ENCODE peak calls at places on chromosomes 16 and 17, in nine cellular contexts. R is 8988T; Q is A172; C is ACHN; T is effector memory CD8-positive, alpha-beta T cell; X is astrocyte of the spinal cord; K is NCI-H146; D is T follicular helper cell; Y is T-helper 17 cell. V is an unnamed sample.

GRCh38 chr16:12119562-12119961 is 143.0 kb downstream of the SNX29 start:
- DNase-seq in Q (peak; percentile 25), T (no peak), R (no peak), K (no peak), Y (no peak), C (no peak), D (no peak), X (no peak), V (no peak)

GRCh38 chr16:47523342-47524006 is 62.3 kb downstream of the PHKB start:
- DNase-seq in Y (no peak), D (no peak), C (peak; percentile 59), X (no peak), Q (no peak), R (no peak), T (no peak), K (no peak), V (no peak)

GRCh38 chr17:69528035-69528434 is 113.5 kb downstream of the MAP2K6 start:
- DNase-seq in R (no peak), T (no peak), Y (no peak), D (no peak), K (no peak), Q (no peak), X (no peak), C (no peak), V (no peak)

GRCh38 chr16:30902070-30902972 is 5.9 kb downstream of the CTF1 start:
- DNase-seq in Y (peak; percentile 53), Q (no peak), X (peak; percentile 28), C (peak; percentile 84), D (no peak), T (peak; percentile 39), K (peak; percentile 78), R (peak; percentile 86), V (peak; percentile 31)

GRCh38 chr16:58433569-58433951 is 41.3 kb downstream of the GINS3 start:
- DNase-seq in C (no peak), X (no peak), K (no peak), Q (no peak), R (no peak), T (no peak), D (no peak), Y (no peak), V (no peak)

GRCh38 chr17:65137076-65137935 is at the start of gene RGS9:
- DNase-seq in Y (peak; percentile 89), D (peak; percentile 78), X (peak; percentile 53), C (peak; percentile 82), T (peak; percentile 86), Q (peak; percentile 48), K (peak; percentile 94), R (peak; percentile 73), V (peak; percentile 88)

GRCh38 chr17:45310380-45311324 is 6.2 kb downstream of the MAP3K14 start:
- DNase-seq in R (no peak), X (no peak), D (no peak), C (no peak), Y (no peak), K (peak; percentile 81), T (no peak), Q (no peak), V (no peak)

GRCh38 chr17:82073446-82073845 is 7.8 kb upstream of the DUS1L start:
- DNase-seq in T (no peak), Y (no peak), R (no peak), C (no peak), K (no peak), Q (no peak), X (no peak), D (no peak), V (no peak)

GRCh38 chr17:6544770-6545169 is 11.6 kb downstream of the PITPNM3 start:
- DNase-seq in C (no peak), T (no peak), X (no peak), K (no peak), Q (no peak), D (no peak), Y (no peak), R (no peak), V (no peak)

GRCh38 chr16:89552913-89553312 is 7.6 kb upstream of the RPL13 start:
- DNase-seq in K (no peak), Q (no peak), C (no peak), T (no peak), R (no peak), D (no peak), Y (no peak), X (no peak), V (no peak)

GRCh38 chr16:15949210-15950166 is at the start of gene ABCC1:
- DNase-seq in R (peak; percentile 69), Q (no peak), T (peak; percentile 39), D (peak; percentile 34), Y (peak; percentile 64), X (no peak), K (peak; percentile 66), C (peak; percentile 61), V (peak; percentile 52)

GRCh38 chr17:47804461-47804860 is 17.1 kb downstream of the OSBPL7 start:
- DNase-seq in Q (no peak), D (no peak), R (no peak), X (no peak), C (no peak), Y (no peak), K (no peak), T (no peak), V (no peak)

GRCh38 chr16:30875881-30876791 is 17.7 kb downstream of the BCL7C start:
- DNase-seq in Y (no peak), C (peak; percentile 37), T (no peak), Q (peak; percentile 34), X (no peak), D (no peak), K (peak; percentile 59), R (no peak), V (peak; percentile 44)

GRCh38 chr16:5845046-5845445 is 747.5 kb upstream of the EEF2KMT start:
- DNase-seq in Y (no peak), Q (no peak), K (no peak), D (no peak), R (no peak), X (peak; percentile 6), T (no peak), C (no peak), V (no peak)

GRCh38 chr16:68091604-68092261 is 6.6 kb downstream of the NFATC3 start:
- DNase-seq in D (no peak), R (no peak), K (peak; percentile 71), X (peak; percentile 52), Y (no peak), Q (no peak), C (peak; percentile 45), T (no peak), V (no peak)

GRCh38 chr17:32551186-32551955 is 64.6 kb downstream of the CDK5R1 start:
- DNase-seq in T (no peak), C (peak; percentile 45), X (peak; percentile 78), Q (peak; percentile 51), K (peak; percentile 32), Y (no peak), R (no peak), D (no peak), V (no peak)

GRCh38 chr16:53518550-53519416 is 15.8 kb upstream of the AKTIP start:
- DNase-seq in Q (peak; percentile 67), X (peak; percentile 23), Y (peak; percentile 41), K (no peak), R (no peak), C (no peak), T (peak; percentile 72), D (peak; percentile 53), V (peak; percentile 76)

GRCh38 chr16:85828166-85828565 is 28.7 kb downstream of the COX4I1 start:
- DNase-seq in K (no peak), C (no peak), R (no peak), T (no peak), X (no peak), D (no peak), Q (no peak), Y (no peak), V (no peak)

GRCh38 chr17:20908373-20909273 is 134.2 kb downstream of the USP22 start:
- DNase-seq in Q (peak; percentile 71), X (peak; percentile 67), D (peak; percentile 57), K (no peak), C (peak; percentile 88), R (peak; percentile 85), T (peak; percentile 57), Y (peak; percentile 57), V (peak; percentile 49)

GRCh38 chr17:75844530-75845057 is 390 bp upstream of the UNC13D start:
- DNase-seq in X (no peak), R (no peak), Y (no peak), T (peak; percentile 16), D (no peak), C (no peak), Q (peak; percentile 98), K (no peak), V (no peak)

GRCh38 chr17:64190468-64190867 is 60.5 kb upstream of the ERN1 start:
- DNase-seq in R (no peak), C (no peak), D (no peak), T (no peak), Y (no peak), K (no peak), Q (no peak), X (no peak), V (no peak)

GRCh38 chr17:17186051-17186450 is 20.1 kb downstream of the PLD6 start:
- DNase-seq in C (no peak), Y (no peak), X (no peak), D (no peak), R (no peak), K (no peak), T (no peak), Q (no peak), V (no peak)

GRCh38 chr16:74999683-75000480 is 1.1 kb downstream of the ZNRF1 start:
- DNase-seq in C (peak; percentile 23), D (peak; percentile 52), R (peak; percentile 54), K (peak; percentile 73), T (peak; percentile 53), Q (no peak), X (peak; percentile 18), Y (peak; percentile 45), V (peak; percentile 80)

GRCh38 chr17:56876766-56877179 is 37.1 kb downstream of the TRIM25 start:
- DNase-seq in Q (no peak), D (no peak), K (no peak), C (no peak), Y (no peak), R (no peak), T (no peak), X (no peak), V (no peak)